ENCODE peak calls at places on chromosomes 16 and 17, in five cellular contexts. One of them, this sample, is unnamed.

GRCh38 chr17:2212328-2212981 is 91.1 kb downstream of the SMG6 start:
- DNase-seq in effector memory CD4-positive, alpha-beta T cell: no peak
- DNase-seq in heart left ventricle: no peak
- DNase-seq in A549: no peak
- DNase-seq in HFF-Myc: no peak
- DNase-seq in this sample: peak

GRCh38 chr16:57616871-57617270 is 11.6 kb upstream of the ADGRG1 start:
- DNase-seq in HFF-Myc: no peak
- DNase-seq in effector memory CD4-positive, alpha-beta T cell: no peak
- DNase-seq in A549: no peak
- DNase-seq in heart left ventricle: peak
- DNase-seq in this sample: no peak

GRCh38 chr17:57379237-57380054 is 123.1 kb downstream of the MSI2 start:
- DNase-seq in effector memory CD4-positive, alpha-beta T cell: no peak
- DNase-seq in heart left ventricle: no peak
- DNase-seq in HFF-Myc: no peak
- DNase-seq in A549: no peak
- DNase-seq in this sample: peak

GRCh38 chr17:75485688-75486087 is 29.3 kb downstream of the TMEM94 start:
- DNase-seq in A549: no peak
- DNase-seq in effector memory CD4-positive, alpha-beta T cell: no peak
- DNase-seq in HFF-Myc: no peak
- DNase-seq in heart left ventricle: no peak
- DNase-seq in this sample: no peak

GRCh38 chr16:704047-704446 is 1.6 kb downstream of the FBXL16 start:
- DNase-seq in heart left ventricle: no peak
- DNase-seq in HFF-Myc: no peak
- DNase-seq in A549: no peak
- DNase-seq in effector memory CD4-positive, alpha-beta T cell: no peak
- DNase-seq in this sample: no peak

GRCh38 chr16:86635181-86635580 is 56.8 kb downstream of the FOXL1 start:
- DNase-seq in HFF-Myc: no peak
- DNase-seq in effector memory CD4-positive, alpha-beta T cell: no peak
- DNase-seq in heart left ventricle: no peak
- DNase-seq in A549: no peak
- DNase-seq in this sample: peak

GRCh38 chr16:69315486-69316311 is 4.5 kb downstream of the VPS4A start:
- DNase-seq in A549: no peak
- DNase-seq in effector memory CD4-positive, alpha-beta T cell: no peak
- DNase-seq in heart left ventricle: no peak
- DNase-seq in HFF-Myc: no peak
- DNase-seq in this sample: no peak

GRCh38 chr16:75486014-75486404 is 9.2 kb downstream of the CHST6 start:
- DNase-seq in effector memory CD4-positive, alpha-beta T cell: no peak
- DNase-seq in HFF-Myc: no peak
- DNase-seq in heart left ventricle: no peak
- DNase-seq in A549: no peak
- DNase-seq in this sample: no peak

GRCh38 chr17:48261297-48261880 is 153.8 kb downstream of the SNX11 start:
- DNase-seq in heart left ventricle: peak
- DNase-seq in HFF-Myc: no peak
- DNase-seq in effector memory CD4-positive, alpha-beta T cell: no peak
- DNase-seq in A549: peak
- DNase-seq in this sample: no peak

GRCh38 chr17:74519951-74520553 is 11.2 kb downstream of the CD300LB start:
- DNase-seq in heart left ventricle: peak
- DNase-seq in effector memory CD4-positive, alpha-beta T cell: no peak
- DNase-seq in HFF-Myc: no peak
- DNase-seq in A549: no peak
- DNase-seq in this sample: no peak

GRCh38 chr16:83781-84615 is 6.0 kb downstream of the MPG start:
- DNase-seq in HFF-Myc: no peak
- DNase-seq in effector memory CD4-positive, alpha-beta T cell: no peak
- DNase-seq in heart left ventricle: no peak
- DNase-seq in A549: no peak
- DNase-seq in this sample: peak

GRCh38 chr16:79672524-79672923 is 72.0 kb upstream of the MAF start:
- DNase-seq in A549: no peak
- DNase-seq in HFF-Myc: no peak
- DNase-seq in heart left ventricle: no peak
- DNase-seq in effector memory CD4-positive, alpha-beta T cell: no peak
- DNase-seq in this sample: no peak

GRCh38 chr16:12235110-12235509 is 258.6 kb downstream of the SNX29 start:
- DNase-seq in heart left ventricle: no peak
- DNase-seq in effector memory CD4-positive, alpha-beta T cell: no peak
- DNase-seq in A549: no peak
- DNase-seq in HFF-Myc: no peak
- DNase-seq in this sample: no peak

GRCh38 chr16:84040206-84040822 is 2.3 kb downstream of the SLC38A8 start:
- DNase-seq in HFF-Myc: no peak
- DNase-seq in A549: no peak
- DNase-seq in heart left ventricle: no peak
- DNase-seq in effector memory CD4-positive, alpha-beta T cell: no peak
- DNase-seq in this sample: no peak

GRCh38 chr16:4754865-4755264 is 12.1 kb downstream of the ZNF500 start:
- DNase-seq in heart left ventricle: no peak
- DNase-seq in A549: no peak
- DNase-seq in effector memory CD4-positive, alpha-beta T cell: no peak
- DNase-seq in HFF-Myc: no peak
- DNase-seq in this sample: no peak

GRCh38 chr16:51148674-51149228 is 2.3 kb downstream of the SALL1 start:
- DNase-seq in heart left ventricle: no peak
- DNase-seq in A549: no peak
- DNase-seq in effector memory CD4-positive, alpha-beta T cell: no peak
- DNase-seq in HFF-Myc: no peak
- DNase-seq in this sample: peak

GRCh38 chr17:57832711-57833596 is 16.9 kb downstream of the MRPS23 start:
- DNase-seq in effector memory CD4-positive, alpha-beta T cell: peak
- DNase-seq in HFF-Myc: peak
- DNase-seq in heart left ventricle: peak
- DNase-seq in A549: peak
- DNase-seq in this sample: peak

GRCh38 chr16:68236804-68237242 is 896 bp upstream of the ESRP2 start:
- DNase-seq in HFF-Myc: no peak
- DNase-seq in effector memory CD4-positive, alpha-beta T cell: no peak
- DNase-seq in A549: no peak
- DNase-seq in heart left ventricle: peak
- DNase-seq in this sample: no peak

GRCh38 chr16:3738128-3738527 is 20.8 kb upstream of the TRAP1 start:
- DNase-seq in effector memory CD4-positive, alpha-beta T cell: no peak
- DNase-seq in heart left ventricle: no peak
- DNase-seq in HFF-Myc: no peak
- DNase-seq in A549: no peak
- DNase-seq in this sample: no peak

GRCh38 chr16:10822702-10823101 is 4.1 kb upstream of the TVP23A start:
- DNase-seq in A549: no peak
- DNase-seq in heart left ventricle: no peak
- DNase-seq in effector memory CD4-positive, alpha-beta T cell: no peak
- DNase-seq in HFF-Myc: no peak
- DNase-seq in this sample: no peak

GRCh38 chr16:3839402-3840184 is 40.9 kb downstream of the CREBBP start:
- DNase-seq in heart left ventricle: no peak
- DNase-seq in HFF-Myc: no peak
- DNase-seq in A549: no peak
- DNase-seq in effector memory CD4-positive, alpha-beta T cell: no peak
- DNase-seq in this sample: no peak

GRCh38 chr16:81823111-81823510 is 44.0 kb downstream of the PLCG2 start:
- DNase-seq in effector memory CD4-positive, alpha-beta T cell: no peak
- DNase-seq in A549: no peak
- DNase-seq in heart left ventricle: peak
- DNase-seq in HFF-Myc: no peak
- DNase-seq in this sample: no peak

GRCh38 chr16:65833171-65833871 is 533.2 kb upstream of the CDH5 start:
- DNase-seq in A549: no peak
- DNase-seq in effector memory CD4-positive, alpha-beta T cell: no peak
- DNase-seq in heart left ventricle: no peak
- DNase-seq in HFF-Myc: peak
- DNase-seq in this sample: peak

GRCh38 chr17:83202002-83203000 is 122.9 kb downstream of the METRNL start:
- DNase-seq in effector memory CD4-positive, alpha-beta T cell: no peak
- DNase-seq in heart left ventricle: peak
- DNase-seq in A549: no peak
- DNase-seq in HFF-Myc: no peak
- DNase-seq in this sample: no peak

GRCh38 chr17:81000631-81001357 is 9.2 kb downstream of the CHMP6 start:
- DNase-seq in A549: no peak
- DNase-seq in effector memory CD4-positive, alpha-beta T cell: no peak
- DNase-seq in HFF-Myc: no peak
- DNase-seq in heart left ventricle: no peak
- DNase-seq in this sample: no peak

GRCh38 chr17:39619786-39620101 is 7.0 kb upstream of the PPP1R1B start:
- DNase-seq in A549: no peak
- DNase-seq in heart left ventricle: no peak
- DNase-seq in effector memory CD4-positive, alpha-beta T cell: no peak
- DNase-seq in HFF-Myc: no peak
- DNase-seq in this sample: no peak

GRCh38 chr17:39617100-39617445 is 9.4 kb upstream of the NEUROD2 start:
- DNase-seq in effector memory CD4-positive, alpha-beta T cell: no peak
- DNase-seq in A549: no peak
- DNase-seq in HFF-Myc: no peak
- DNase-seq in heart left ventricle: no peak
- DNase-seq in this sample: no peak

GRCh38 chr17:39617446-39618251 is 9.1 kb upstream of the PPP1R1B start:
- DNase-seq in effector memory CD4-positive, alpha-beta T cell: peak
- DNase-seq in HFF-Myc: no peak
- DNase-seq in heart left ventricle: peak
- DNase-seq in A549: peak
- DNase-seq in this sample: peak

GRCh38 chr17:39618956-39619785 is 7.6 kb upstream of the PPP1R1B start:
- DNase-seq in effector memory CD4-positive, alpha-beta T cell: no peak
- DNase-seq in HFF-Myc: no peak
- DNase-seq in A549: no peak
- DNase-seq in heart left ventricle: no peak
- DNase-seq in this sample: no peak

DNA sequence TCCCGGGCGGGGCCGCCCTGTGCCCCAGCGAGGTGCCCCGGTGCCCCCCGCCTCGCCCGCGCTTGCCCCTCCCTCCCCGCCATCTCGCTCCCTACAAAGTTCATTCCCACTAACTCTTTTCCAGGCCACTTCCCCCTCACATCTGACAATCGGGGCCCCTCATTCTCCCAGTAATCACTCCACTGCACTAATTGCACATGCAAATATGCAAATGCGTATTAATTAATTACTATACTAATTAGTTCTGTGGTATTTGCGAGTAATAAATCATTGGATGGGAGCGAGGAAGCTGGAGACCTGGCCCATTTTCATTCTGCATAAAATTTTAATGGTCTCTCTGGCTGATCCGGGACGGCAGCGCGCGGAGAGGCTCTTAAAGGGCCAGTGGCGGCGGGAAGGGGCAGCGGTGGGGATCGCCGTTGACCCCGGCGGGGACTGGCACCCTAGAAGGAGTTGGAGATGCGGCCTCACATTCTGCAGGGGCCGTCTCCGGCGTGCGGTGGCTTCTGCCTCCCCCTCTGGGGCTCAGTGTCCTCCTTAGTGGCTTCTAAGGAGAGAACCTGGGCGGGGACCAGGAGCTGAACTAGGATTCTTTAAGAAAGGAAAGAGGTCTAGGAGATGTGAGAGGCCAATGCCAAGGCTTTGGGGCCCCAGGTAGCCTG is 8.4 kb upstream of the PPP1R1B start:
- DNase-seq in HFF-Myc: no peak
- DNase-seq in heart left ventricle: no peak
- DNase-seq in effector memory CD4-positive, alpha-beta T cell: no peak
- DNase-seq in A549: no peak
- DNase-seq in this sample: peak
- H3K4me3 ChIP-seq in HFF-Myc: peak
- H3K4me3 ChIP-seq in heart left ventricle: peak
- H3K4me3 ChIP-seq in effector memory CD4-positive, alpha-beta T cell: peak
- H3K4me3 ChIP-seq in A549: peak
- H3K4me3 ChIP-seq in this sample: peak

GRCh38 chr17:45409659-45410076 is 23.0 kb downstream of the ARHGAP27 start:
- DNase-seq in HFF-Myc: no peak
- DNase-seq in effector memory CD4-positive, alpha-beta T cell: no peak
- DNase-seq in heart left ventricle: no peak
- DNase-seq in A549: no peak
- DNase-seq in this sample: no peak
- H3K4me3 ChIP-seq in HFF-Myc: no peak
- H3K4me3 ChIP-seq in effector memory CD4-positive, alpha-beta T cell: peak
- H3K4me3 ChIP-seq in heart left ventricle: peak
- H3K4me3 ChIP-seq in A549: no peak
- H3K4me3 ChIP-seq in this sample: no peak

GRCh38 chr17:69130627-69131293 is 10.9 kb downstream of the ABCA6 start:
- DNase-seq in A549: no peak
- DNase-seq in heart left ventricle: no peak
- DNase-seq in HFF-Myc: no peak
- DNase-seq in effector memory CD4-positive, alpha-beta T cell: no peak
- DNase-seq in this sample: no peak

DNA sequence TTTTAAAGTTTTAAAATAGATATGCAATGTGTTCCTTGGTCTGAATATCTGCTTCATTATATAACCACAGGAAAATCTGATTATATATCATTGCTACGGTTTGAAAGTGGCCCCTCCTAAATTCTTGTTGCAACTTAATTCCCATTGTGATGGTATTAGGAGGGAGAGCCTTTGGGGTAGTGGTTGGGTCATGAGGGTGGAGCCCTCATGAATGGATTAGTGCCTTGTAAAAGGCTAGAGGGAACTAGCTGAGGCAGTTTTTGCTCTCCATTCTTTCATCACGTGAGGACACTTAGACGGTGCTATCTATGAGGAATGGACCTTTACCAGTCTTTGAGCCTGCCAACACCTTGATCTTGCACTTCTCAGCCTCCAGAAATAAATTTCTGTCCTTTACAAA is 7.6 kb downstream of the ABCA6 start:
- DNase-seq in A549: no peak
- DNase-seq in effector memory CD4-positive, alpha-beta T cell: no peak
- DNase-seq in HFF-Myc: no peak
- DNase-seq in heart left ventricle: no peak
- DNase-seq in this sample: no peak
- H3K4me3 ChIP-seq in A549: no peak
- H3K4me3 ChIP-seq in effector memory CD4-positive, alpha-beta T cell: no peak
- H3K4me3 ChIP-seq in HFF-Myc: no peak
- H3K4me3 ChIP-seq in heart left ventricle: no peak
- H3K4me3 ChIP-seq in this sample: no peak

DNA sequence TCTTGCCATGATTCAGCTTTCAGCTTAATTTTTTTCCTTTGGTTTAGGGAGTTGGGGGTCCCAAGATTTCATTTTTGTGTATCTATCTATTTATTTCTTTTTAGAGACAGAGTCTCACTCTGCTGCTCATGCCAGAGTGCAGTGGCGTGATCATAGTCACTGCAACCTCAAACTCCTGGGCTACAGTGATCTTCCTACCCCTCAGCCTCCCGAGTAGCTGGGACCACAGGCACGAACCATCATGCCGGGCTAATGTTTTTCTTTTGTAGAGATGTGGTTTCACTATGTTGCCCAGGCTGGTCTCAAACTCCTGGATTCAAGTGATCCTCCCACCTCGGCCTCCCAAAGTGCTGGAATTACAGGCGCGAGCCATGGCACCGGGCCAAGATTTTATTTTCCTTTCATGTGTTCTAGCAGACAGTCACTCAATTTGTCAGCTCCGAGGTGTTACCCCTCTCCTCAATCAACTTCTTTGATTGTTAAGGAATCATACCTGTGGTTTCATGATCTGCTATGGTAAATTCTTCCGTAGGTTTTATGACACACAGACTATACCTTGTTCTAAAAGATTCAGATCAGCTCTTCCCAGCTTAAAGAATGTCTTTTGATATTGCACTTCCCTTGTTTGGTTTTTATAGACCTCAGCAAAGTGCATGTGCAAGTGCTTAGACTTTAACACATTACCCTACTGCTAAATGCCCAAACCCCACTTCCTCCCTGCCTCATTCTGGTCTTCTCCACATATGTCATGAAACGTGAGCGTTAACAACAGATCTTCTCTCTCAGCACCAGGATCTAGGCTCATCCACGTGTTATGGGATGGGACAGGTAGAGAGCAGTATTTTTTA is 13.0 kb downstream of the UNC45B start:
- DNase-seq in A549: no peak
- DNase-seq in HFF-Myc: no peak
- DNase-seq in effector memory CD4-positive, alpha-beta T cell: no peak
- DNase-seq in heart left ventricle: no peak
- DNase-seq in this sample: no peak
- H3K4me3 ChIP-seq in A549: no peak
- H3K4me3 ChIP-seq in HFF-Myc: no peak
- H3K4me3 ChIP-seq in effector memory CD4-positive, alpha-beta T cell: no peak
- H3K4me3 ChIP-seq in heart left ventricle: no peak
- H3K4me3 ChIP-seq in this sample: no peak